ENCODE peak calls at places on chromosomes 6 and 20, in five cellular contexts. N is uterus, H is transverse colon, O is HepG2, P is spleen. F is an unnamed sample. For H3K9me3 and H3K27me3, the result is how much of the 10 kb centered on the place peaks cover.

GRCh38 chr6:100257661-100258395 is 206.9 kb downstream of the SIM1 start:
- DNase-seq in O (peak), H (no peak), P (no peak), N (no peak), F (no peak)

GRCh38 chr20:49964964-49965780 is 17.6 kb upstream of the SNAI1 start:
- DNase-seq in O (peak), P (peak), N (no peak), H (peak), F (no peak)

GRCh38 chr6:139336488-139336887 is 38.0 kb downstream of the CITED2 start:
- DNase-seq in H (peak), P (no peak), N (peak), O (no peak), F (peak)

GRCh38 chr6:26554669-26555504 is 16.7 kb downstream of the HMGN4 start:
- DNase-seq in H (peak), O (peak), P (no peak), N (peak), F (no peak)

GRCh38 chr6:134702279-134702678 is 247.6 kb downstream of the ALDH8A1 start:
- DNase-seq in O (no peak), N (no peak), P (no peak), H (no peak), F (no peak)

GRCh38 chr6:91681341-91681740 is 1094.5 kb upstream of the MAP3K7 start:
- DNase-seq in N (no peak), P (no peak), H (no peak), O (no peak), F (no peak)

GRCh38 chr20:17943343-17943742 is 25.3 kb downstream of the SNX5 start:
- DNase-seq in H (no peak), P (no peak), O (no peak), N (no peak), F (no peak)

GRCh38 chr20:3092611-3093379 is 8.3 kb upstream of the AVP start:
- DNase-seq in H (no peak), N (no peak), P (peak), O (no peak), F (no peak)

GRCh38 chr6:36469946-36470345 is 27.1 kb downstream of the KCTD20 start:
- DNase-seq in N (no peak), P (no peak), O (no peak), H (no peak), F (no peak)

GRCh38 chr6:37524025-37524647 is 24.4 kb upstream of the CCDC167 start:
- DNase-seq in O (no peak), H (no peak), N (no peak), P (no peak), F (no peak)

GRCh38 chr6:146433881-146434741 is 109.5 kb upstream of the RAB32 start:
- DNase-seq in O (no peak), H (no peak), P (peak), N (no peak), F (peak)

GRCh38 chr6:137550527-137550926 is 56.3 kb upstream of the OLIG3 start:
- DNase-seq in P (no peak), N (no peak), O (no peak), H (no peak), F (no peak)

GRCh38 chr6:79946242-79946641 is 1.1 kb downstream of the ELOVL4 start:
- DNase-seq in H (no peak), P (no peak), O (peak), N (no peak), F (no peak)

GRCh38 chr6:158039178-158039557 is 57.5 kb downstream of the SYNJ2 start:
- DNase-seq in O (no peak), P (no peak), H (peak), N (no peak), F (no peak)

DNA sequence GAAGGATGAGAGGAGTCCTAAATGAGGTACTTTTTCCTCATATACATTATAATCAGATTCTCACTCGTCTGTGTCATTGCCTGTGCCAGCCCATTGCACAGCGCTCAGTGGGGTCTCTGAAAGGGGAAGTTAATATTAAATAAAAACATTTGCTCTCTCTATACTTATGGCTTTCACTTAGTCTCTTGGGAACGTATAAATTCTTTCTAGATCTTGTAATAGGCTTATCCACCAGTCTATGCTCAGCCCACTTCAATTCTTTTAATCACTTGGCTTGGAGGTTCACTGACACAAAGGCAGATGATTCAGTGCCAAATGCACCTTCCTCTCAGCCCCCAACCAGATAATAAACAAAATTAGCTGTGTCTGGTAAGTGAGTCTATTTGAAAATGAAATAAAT is 164.3 kb upstream of the OGFRL1 start:
- DNase-seq in O (no peak), N (no peak), H (no peak), P (no peak), F (no peak)
- TF ChIP-seq CTCF in O (no peak), N (no peak), H (no peak), P (no peak), F (no peak)

GRCh38 chr6:155152211-155153076 is 111.4 kb upstream of the CLDN20 start:
- DNase-seq in H (no peak), P (no peak), O (peak), N (no peak), F (no peak)

GRCh38 chr6:155155787-155156447 is 107.9 kb upstream of the CLDN20 start:
- DNase-seq in O (peak), H (no peak), P (no peak), N (no peak), F (no peak)

GRCh38 chr6:155154158-155154830 is 109.5 kb upstream of the CLDN20 start:
- DNase-seq in O (peak), N (peak), P (no peak), H (no peak), F (no peak)

GRCh38 chr6:155158044-155158843 is 105.6 kb upstream of the CLDN20 start:
- DNase-seq in H (no peak), P (no peak), N (no peak), O (no peak), F (no peak)

GRCh38 chr6:155157101-155157500 is 106.7 kb upstream of the CLDN20 start:
- DNase-seq in P (no peak), O (no peak), H (no peak), N (no peak), F (no peak)
- H3K9me3 ChIP-seq in P (under half), O (under half), H (under half), N (under half), F (under half)

GRCh38 chr6:153301602-153302001 is 170.5 kb upstream of the RGS17 start:
- DNase-seq in N (no peak), P (no peak), H (no peak), O (no peak), F (no peak)
- H3K27me3 ChIP-seq in N (under half), P (under half), H (under half), O (under half), F (under half)

GRCh38 chr6:70684794-70685493 is 17.3 kb downstream of the SMAP1 start:
- DNase-seq in N (no peak), O (no peak), P (no peak), H (no peak), F (no peak)

GRCh38 chr6:70685494-70686180 is 18.0 kb downstream of the SMAP1 start:
- DNase-seq in O (no peak), H (no peak), N (no peak), P (no peak), F (no peak)

DNA sequence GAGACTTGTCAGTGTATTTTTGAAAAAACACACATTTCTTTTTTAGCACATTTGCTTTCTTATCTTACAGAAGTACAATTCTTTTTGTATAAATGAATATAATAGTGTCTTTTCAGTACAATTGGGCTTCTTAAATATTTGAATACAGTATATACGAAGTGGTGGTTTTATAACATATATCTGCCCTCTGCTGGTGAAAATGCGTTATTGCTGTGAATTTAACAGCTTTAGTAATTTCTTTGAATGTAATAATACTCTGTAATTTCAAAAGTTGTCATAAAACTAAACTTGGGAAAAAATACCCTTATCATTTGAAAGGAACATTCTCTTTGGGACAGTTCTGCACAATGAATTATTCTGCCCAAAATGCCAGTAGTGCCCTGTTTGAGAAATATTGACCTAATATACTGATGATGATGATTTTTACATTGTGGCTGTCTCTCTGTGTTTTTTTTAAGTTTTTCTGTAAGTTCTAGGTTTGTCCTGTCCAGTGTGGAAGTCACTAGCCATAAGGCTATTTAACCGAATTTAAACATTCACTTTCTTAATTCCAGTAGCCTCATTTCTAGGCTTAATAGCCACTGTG is 19.0 kb downstream of the SMAP1 start:
- DNase-seq in H (no peak), P (no peak), N (no peak), O (peak), F (peak)
- TF ChIP-seq CTCF in H (peak), P (peak), N (peak), O (peak), F (peak)

GRCh38 chr6:169426611-169427010 is 173.0 kb upstream of the THBS2 start:
- DNase-seq in O (no peak), P (no peak), N (no peak), H (no peak), F (no peak)
- H3K9me3 ChIP-seq in O (under half), P (under half), N (under half), H (under half), F (under half)

GRCh38 chr6:90294614-90294988 is 2.0 kb downstream of the BACH2 start:
- DNase-seq in N (no peak), O (no peak), P (peak), H (no peak), F (no peak)
- H3K27me3 ChIP-seq in N (under half), O (half or more), P (under half), H (half or more), F (under half)

DNA sequence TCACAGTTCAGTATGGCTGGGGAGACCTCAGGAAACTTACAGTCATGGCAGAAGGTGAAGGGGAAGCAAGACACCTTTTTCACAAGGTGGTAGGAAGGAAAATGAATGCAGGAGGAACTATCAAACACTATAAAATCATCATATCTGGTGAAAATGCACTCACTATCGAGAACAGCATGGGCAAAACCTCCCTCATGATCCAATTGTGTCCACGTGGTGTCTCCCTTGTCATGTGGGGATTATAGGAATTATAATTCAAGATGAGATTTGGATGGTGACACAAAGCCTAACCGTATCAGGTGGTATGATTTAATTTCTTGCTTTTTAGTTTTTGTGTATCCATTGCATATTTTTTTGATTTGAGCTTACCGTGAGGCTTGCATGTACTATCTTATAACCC is 133.2 kb upstream of the SYNCRIP start:
- DNase-seq in H (no peak), N (no peak), O (no peak), P (no peak), F (no peak)
- TF ChIP-seq CTCF in H (no peak), N (no peak), O (no peak), P (no peak), F (no peak)

GRCh38 chr20:10277616-10278015 is 59.0 kb downstream of the SNAP25 start:
- DNase-seq in H (no peak), O (no peak), P (no peak), N (no peak), F (no peak)

GRCh38 chr20:10282930-10283556 is 64.4 kb downstream of the SNAP25 start:
- DNase-seq in H (no peak), P (no peak), N (no peak), O (no peak), F (no peak)

GRCh38 chr20:10281911-10282310 is 63.3 kb downstream of the SNAP25 start:
- DNase-seq in N (no peak), O (no peak), P (no peak), H (no peak), F (no peak)

GRCh38 chr20:10278416-10278815 is 59.8 kb downstream of the SNAP25 start:
- DNase-seq in O (no peak), H (no peak), P (no peak), N (no peak), F (no peak)

DNA sequence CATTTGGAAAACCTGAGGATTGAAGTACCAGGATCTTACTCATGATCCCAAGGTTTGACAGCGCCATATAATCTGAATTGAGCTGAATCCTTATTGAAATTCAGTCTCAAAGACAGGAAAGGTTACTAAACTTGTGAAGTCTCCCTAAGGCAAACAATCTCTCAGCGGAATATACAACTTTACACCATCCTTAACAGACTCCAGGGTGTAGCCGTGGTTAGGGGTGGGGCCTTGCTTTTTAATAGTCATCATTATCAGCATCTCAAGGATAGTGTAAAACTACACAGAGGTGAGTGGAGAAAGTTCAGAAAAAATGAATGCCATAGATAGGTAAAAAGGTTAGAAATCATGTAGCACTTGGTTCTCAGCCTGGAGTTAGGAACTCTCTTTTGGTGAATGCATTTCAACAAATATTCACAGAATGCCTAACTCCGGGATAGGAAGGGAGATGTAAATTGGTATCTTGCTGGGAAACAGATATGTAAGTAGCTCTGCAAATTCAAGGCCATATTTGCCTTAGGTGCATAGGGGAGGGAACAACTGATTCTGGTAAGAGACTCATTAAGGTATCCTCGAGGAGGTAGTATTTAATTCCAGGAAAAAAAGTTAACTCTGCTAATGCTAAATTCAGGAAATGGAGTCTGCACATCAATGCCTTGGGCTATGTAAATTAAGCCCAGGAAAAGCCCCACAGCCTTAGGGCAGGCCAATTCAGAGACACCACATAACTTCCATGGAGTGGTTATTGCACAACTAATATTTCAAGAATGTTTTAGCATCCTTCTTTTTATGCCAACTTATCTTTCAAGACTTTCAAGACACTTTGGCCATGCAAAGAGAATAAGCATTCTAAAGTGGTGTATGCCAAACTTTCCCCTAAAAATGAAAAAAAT is 61.6 kb downstream of the SNAP25 start:
- DNase-seq in N (no peak), O (no peak), P (no peak), H (no peak), F (no peak)
- H3K9me3 ChIP-seq in N (under half), O (under half), P (under half), H (under half), F (under half)

DNA sequence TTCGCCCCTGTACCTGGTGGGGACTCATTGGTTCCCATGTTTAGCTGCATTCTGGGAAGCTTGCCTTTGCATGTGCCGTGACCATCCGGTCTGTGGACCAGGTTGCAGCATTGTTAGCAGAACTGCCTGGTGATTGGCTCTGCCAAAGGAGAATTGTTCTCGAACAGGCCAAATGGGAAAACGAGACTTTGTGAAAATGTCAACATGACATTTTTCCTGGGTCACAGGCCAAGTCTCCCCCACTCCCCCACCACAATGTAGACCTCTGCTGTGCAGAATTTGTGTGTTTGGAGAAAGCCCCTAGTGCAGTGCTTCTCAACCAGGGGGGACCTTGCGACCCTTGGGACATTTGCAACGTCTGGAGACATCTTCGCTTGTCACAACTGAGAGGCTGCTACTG is 23.2 kb downstream of the CDH22 start:
- DNase-seq in N (no peak), H (no peak), O (no peak), P (peak), F (no peak)
- H3K27me3 ChIP-seq in N (under half), H (under half), O (half or more), P (under half), F (under half)